ENCODE peak calls at places on chromosomes 5 and 9, in four cellular contexts. I is head of caudate nucleus, S is retinal pigment epithelial cell, M is NCI-H460. V is an unnamed sample.
A peak's percentile ranks its signal among the peaks of the same experiment; 100 is the strongest.

GRCh38 chr5:118603278-118603677 is 385.1 kb downstream of the DTWD2 start:
- DNase-seq in I (no peak), S (no peak), M (no peak), V (no peak)

GRCh38 chr5:112228672-112229071 is 190.4 kb downstream of the EPB41L4A start:
- DNase-seq in I (no peak), S (peak; percentile 89), M (no peak), V (peak; percentile 45)

GRCh38 chr5:5739490-5739945 is 317.0 kb downstream of the ICE1 start:
- DNase-seq in I (no peak), S (no peak), M (no peak), V (no peak)

GRCh38 chr9:96169488-96169887 is 132.5 kb downstream of the HSD17B3 start:
- DNase-seq in I (no peak), S (no peak), M (peak; percentile 37), V (peak; percentile 85)

GRCh38 chr5:172748341-172748843 is 22.6 kb downstream of the DUSP1 start:
- DNase-seq in I (no peak), S (no peak), M (no peak), V (peak; percentile 77)

GRCh38 chr5:134020188-134020587 is 15.4 kb upstream of the VDAC1 start:
- DNase-seq in I (no peak), S (no peak), M (no peak), V (no peak)

GRCh38 chr5:16411235-16411634 is 54.4 kb downstream of the ZNF622 start:
- DNase-seq in I (no peak), S (no peak), M (no peak), V (no peak)

GRCh38 chr9:79858509-79858908 is 286.7 kb downstream of the TLE4 start:
- DNase-seq in I (no peak), S (no peak), M (peak; percentile 53), V (no peak)

GRCh38 chr9:69637801-69638200 is 34.4 kb downstream of the APBA1 start:
- DNase-seq in I (no peak), S (peak; percentile 15), M (no peak), V (no peak)

GRCh38 chr9:130448771-130449170 is 4.0 kb downstream of the ASS1 start:
- DNase-seq in I (no peak), S (no peak), M (no peak), V (no peak)

GRCh38 chr5:168106008-168106761 is 185.3 kb upstream of the WWC1 start:
- DNase-seq in I (peak; percentile 13), S (peak; percentile 39), M (no peak), V (no peak)

GRCh38 chr9:78510035-78510434 is 213.1 kb downstream of the PSAT1 start:
- DNase-seq in I (no peak), S (no peak), M (no peak), V (no peak)

GRCh38 chr5:115530426-115530825 is 14.1 kb downstream of the FEM1C start:
- DNase-seq in I (no peak), S (no peak), M (no peak), V (no peak)

GRCh38 chr5:141680751-141681201 is 1.3 kb downstream of the ARAP3 start:
- DNase-seq in I (no peak), S (no peak), M (no peak), V (peak; percentile 98)

GRCh38 chr5:27308151-27308550 is 269.8 kb upstream of the CDH9 start:
- DNase-seq in I (no peak), S (no peak), M (no peak), V (no peak)

GRCh38 chr5:142769793-142770649 is at the start of gene ARHGAP26:
- DNase-seq in I (peak; percentile 98), S (peak; percentile 86), M (peak; percentile 92), V (peak; percentile 99)

GRCh38 chr5:53161876-53162275 is 52.3 kb upstream of the MOCS2 start:
- DNase-seq in I (no peak), S (no peak), M (no peak), V (peak; percentile 1)

GRCh38 chr5:19874811-19875210 is 113.2 kb downstream of the CDH18 start:
- DNase-seq in I (no peak), S (no peak), M (no peak), V (peak; percentile 82)

GRCh38 chr5:72991394-72991793 is 35.6 kb downstream of the FCHO2 start:
- DNase-seq in I (no peak), S (no peak), M (no peak), V (no peak)

GRCh38 chr9:77161191-77161590 is 16.1 kb upstream of the VPS13A start:
- DNase-seq in I (no peak), S (no peak), M (no peak), V (no peak)

GRCh38 chr5:154849791-154850201 is 607 bp downstream of the FAXDC2 start:
- DNase-seq in I (no peak), S (no peak), M (no peak), V (no peak)

GRCh38 chr9:124725068-124725452 is 46.1 kb downstream of the NR6A1 start:
- DNase-seq in I (no peak), S (no peak), M (no peak), V (no peak)

GRCh38 chr5:160802567-160802966 is 49.4 kb downstream of the ATP10B start:
- DNase-seq in I (no peak), S (no peak), M (no peak), V (peak; percentile 28)